ENCODE peak calls at places on chromosomes 3 and 15, in eight cellular contexts. H is lower lobe of right lung, B is GM23248, L is upper lobe of right lung, F is BE2C, Q is endothelial cell of umbilical vein, N is neural progenitor cell, Y is GM23338. P is an unnamed sample. For H3K36me3, the result is how much of the 10 kb centered on the place peaks cover.

GRCh38 chr15:59313703-59314332 is 58.9 kb downstream of the MYO1E start:
- DNase-seq in H (peak), B (peak), Y (no peak), L (peak), F (no peak), Q (no peak), N (no peak), P (no peak)

GRCh38 chr3:18649666-18650363 is 224.7 kb upstream of the SATB1 start:
- DNase-seq in Q (no peak), Y (no peak), B (no peak), N (no peak), L (no peak), F (no peak), H (no peak), P (no peak)

GRCh38 chr15:69758810-69759410 is 306.3 kb downstream of the RPLP1 start:
- DNase-seq in Y (no peak), H (peak), F (no peak), L (no peak), Q (peak), N (no peak), B (peak), P (no peak)

GRCh38 chr3:11558002-11558401 is 85.7 kb downstream of the VGLL4 start:
- DNase-seq in F (no peak), Q (peak), Y (no peak), H (peak), L (no peak), B (peak), N (no peak), P (peak)

GRCh38 chr15:70611286-70611685 is 152.1 kb downstream of the UACA start:
- DNase-seq in Y (no peak), N (no peak), L (no peak), B (no peak), H (no peak), F (no peak), Q (no peak), P (no peak)

GRCh38 chr3:183210862-183211341 is 42.2 kb upstream of the B3GNT5 start:
- DNase-seq in Q (no peak), Y (no peak), N (no peak), B (no peak), L (no peak), F (no peak), H (peak), P (no peak)

GRCh38 chr15:29765898-29766537 is 56.2 kb downstream of the TJP1 start:
- DNase-seq in Q (no peak), H (no peak), Y (no peak), L (no peak), B (no peak), N (no peak), F (no peak), P (no peak)

GRCh38 chr15:64379216-64379960 is 1.9 kb downstream of the PCLAF start:
- DNase-seq in L (no peak), N (no peak), H (no peak), F (no peak), Y (no peak), B (peak), Q (no peak), P (peak)

DNA sequence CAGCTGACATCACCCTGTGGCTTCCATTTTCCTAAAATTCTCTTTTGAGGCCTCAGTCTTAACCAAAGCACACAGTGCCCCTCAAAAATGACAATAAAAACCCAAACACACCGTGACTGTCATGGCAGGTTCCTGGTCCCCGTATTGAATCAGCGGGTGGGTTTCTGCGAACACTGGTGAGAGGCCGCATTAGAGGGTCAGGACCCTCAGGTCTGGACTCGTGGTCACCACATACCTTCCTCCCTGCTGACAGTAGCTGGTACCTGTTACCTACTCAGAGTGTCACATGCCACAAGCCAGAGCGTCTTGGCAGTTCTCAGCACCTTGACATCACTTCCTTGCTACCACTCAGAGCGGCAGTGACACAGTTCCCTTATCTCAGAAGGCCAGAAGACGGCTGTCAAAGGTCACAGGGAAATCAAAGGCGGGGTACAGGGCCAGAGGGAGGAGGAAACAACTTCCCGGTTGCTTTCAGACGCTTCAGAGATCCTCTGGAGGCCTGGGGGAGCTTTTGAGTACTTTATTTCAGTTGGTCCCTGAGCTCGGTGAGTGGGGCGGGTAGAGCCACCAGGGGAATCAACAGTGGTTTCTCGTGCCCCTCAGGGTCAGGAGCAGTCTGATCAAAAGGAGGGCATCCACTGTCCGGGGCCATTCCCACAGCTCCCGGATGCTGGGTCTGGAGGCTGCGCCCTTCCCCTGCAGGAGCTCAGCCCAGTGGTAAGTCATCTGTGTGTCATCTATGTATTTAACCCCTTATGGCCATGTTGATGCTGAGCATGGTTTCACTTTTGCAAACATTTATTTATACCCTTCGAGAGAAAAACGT is at the start of the genes CCR5AS and CCRL2:
- DNase-seq in F (no peak), Y (no peak), B (peak), L (peak), Q (peak), H (peak), N (no peak), P (no peak)
- H3K4me3 ChIP-seq in F (no peak), Y (no peak), B (peak), L (peak), Q (peak), H (peak), N (no peak), P (no peak)

GRCh38 chr3:31661286-31661685 is 128.6 kb downstream of the STT3B start:
- DNase-seq in H (no peak), Y (no peak), B (no peak), Q (no peak), F (no peak), N (no peak), L (no peak), P (no peak)

GRCh38 chr3:31664031-31664430 is 131.3 kb downstream of the STT3B start:
- DNase-seq in B (no peak), Y (no peak), N (no peak), Q (no peak), H (no peak), F (no peak), L (no peak), P (no peak)

GRCh38 chr3:31654998-31655397 is 122.3 kb downstream of the STT3B start:
- DNase-seq in Q (no peak), L (no peak), F (no peak), H (no peak), N (no peak), B (no peak), Y (no peak), P (no peak)

GRCh38 chr3:31661993-31662392 is 129.3 kb downstream of the STT3B start:
- DNase-seq in L (no peak), F (no peak), H (no peak), B (no peak), Q (no peak), N (no peak), Y (no peak), P (no peak)

DNA sequence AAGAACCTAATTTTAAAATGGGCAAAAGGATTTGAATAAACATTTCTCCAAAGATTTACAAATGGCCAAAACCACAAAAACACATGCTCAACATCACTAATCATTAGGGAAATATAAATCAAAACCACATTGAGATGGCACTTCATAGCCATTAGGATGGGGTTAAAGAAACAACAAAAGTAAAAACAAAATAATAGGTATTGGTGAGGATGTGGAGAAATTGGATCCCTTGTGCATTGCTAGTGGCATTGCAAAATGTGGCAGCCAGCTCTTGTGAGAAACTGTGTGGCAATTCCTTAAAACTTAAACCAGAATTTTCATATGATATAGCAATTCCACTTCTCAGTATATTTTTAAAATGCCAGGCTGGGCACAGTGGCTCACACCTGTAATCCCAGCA is 126.5 kb downstream of the STT3B start:
- DNase-seq in H (no peak), L (no peak), Q (no peak), N (no peak), B (no peak), Y (no peak), F (no peak), P (no peak)
- H3K36me3 ChIP-seq in H (under half), L (under half), Q (under half), N (under half), B (under half), Y (under half), F (under half), P (under half)

DNA sequence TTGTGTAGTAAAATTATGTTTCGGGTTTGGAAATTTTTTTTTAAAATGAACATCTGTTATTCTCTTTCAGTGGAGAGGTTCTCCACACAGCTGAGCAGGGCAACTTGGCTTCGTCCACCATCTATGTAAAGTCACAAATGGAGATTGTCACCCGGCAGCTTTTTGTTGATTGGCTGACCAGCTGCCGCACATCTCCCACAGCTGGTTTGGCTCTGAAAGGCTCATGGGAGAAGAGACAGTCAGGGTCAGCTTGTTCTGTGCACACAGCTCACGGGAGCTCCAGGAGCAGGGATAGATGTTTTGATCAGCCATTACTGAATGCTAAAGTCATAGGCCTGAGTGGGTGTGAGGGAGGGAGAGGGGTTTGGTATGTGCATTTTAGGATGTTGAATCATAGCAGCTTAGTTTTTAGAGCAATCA is 12.9 kb upstream of the CCDC80 start:
- DNase-seq in N (no peak), Q (no peak), L (no peak), F (no peak), H (peak), B (peak), Y (no peak), P (no peak)
- H3K4me3 ChIP-seq in N (no peak), Q (no peak), L (no peak), F (no peak), H (no peak), B (peak), Y (no peak), P (no peak)

GRCh38 chr3:152383136-152383606 is 114.4 kb downstream of the MBNL1 start:
- DNase-seq in Q (no peak), N (no peak), B (no peak), F (no peak), L (no peak), H (no peak), Y (no peak), P (no peak)

GRCh38 chr3:152385761-152386160 is 117.0 kb downstream of the MBNL1 start:
- DNase-seq in N (no peak), L (no peak), B (peak), Q (no peak), H (no peak), F (no peak), Y (peak), P (no peak)

GRCh38 chr3:152386208-152386607 is 117.5 kb downstream of the MBNL1 start:
- DNase-seq in L (no peak), H (no peak), F (no peak), N (no peak), Y (no peak), B (no peak), Q (no peak), P (no peak)

GRCh38 chr3:152382312-152383135 is 113.8 kb downstream of the MBNL1 start:
- DNase-seq in L (no peak), Y (no peak), H (no peak), F (no peak), Q (peak), B (no peak), N (no peak), P (no peak)

DNA sequence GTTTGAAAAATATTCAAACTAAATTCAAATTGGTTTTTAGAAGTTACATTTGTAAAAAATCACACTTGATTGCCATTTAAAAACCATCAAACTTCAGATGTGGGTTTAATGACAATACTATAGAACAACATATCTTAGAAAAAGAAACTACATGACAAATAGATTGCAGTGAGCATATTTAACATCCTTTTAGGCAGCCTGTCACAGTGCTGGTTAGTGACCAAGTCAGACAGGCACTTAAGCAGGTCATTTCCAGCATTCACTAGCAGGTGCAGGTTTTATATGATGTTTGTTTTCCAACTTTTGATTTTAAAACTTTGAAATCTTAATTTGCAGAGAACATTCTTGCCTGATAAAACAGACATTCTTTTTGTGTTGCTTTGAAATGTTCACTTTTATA is 115.7 kb downstream of the MBNL1 start:
- DNase-seq in Y (no peak), Q (no peak), F (no peak), H (no peak), N (no peak), B (no peak), L (no peak), P (no peak)
- H3K36me3 ChIP-seq in Y (under half), Q (under half), F (under half), H (under half), N (under half), B (under half), L (under half), P (under half)

DNA sequence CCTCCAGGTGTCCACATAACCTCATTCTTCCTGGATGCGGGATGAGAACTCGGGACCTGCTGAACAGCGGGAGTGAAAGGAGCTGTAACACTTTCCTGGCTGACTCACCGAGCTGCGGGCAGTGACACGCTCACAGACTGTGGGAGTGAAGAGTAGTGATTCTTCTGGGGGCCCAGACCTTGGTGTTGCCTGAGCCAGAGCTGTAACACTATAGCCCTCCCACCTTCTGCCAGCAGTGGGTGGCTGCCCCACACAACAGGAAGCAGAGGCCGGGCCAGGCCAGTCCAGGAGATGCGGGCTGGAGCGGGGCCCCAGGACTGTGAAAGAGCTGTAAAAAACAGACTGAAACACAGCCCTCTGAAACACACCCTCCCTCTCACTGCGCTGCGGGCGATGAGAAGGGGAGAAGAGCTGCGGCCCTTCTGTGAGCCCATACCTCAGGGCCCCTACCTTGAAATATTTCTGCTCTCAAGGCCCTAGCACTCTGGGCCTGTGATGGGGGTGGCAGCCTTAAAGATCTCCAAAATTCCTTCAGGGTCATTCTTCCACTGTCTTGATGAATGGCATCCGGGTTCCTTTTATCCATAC is 464.0 kb upstream of the CCDC54 start:
- DNase-seq in Y (peak), F (no peak), B (no peak), N (peak), H (no peak), L (no peak), Q (no peak), P (peak)
- H3K4me3 ChIP-seq in Y (peak), F (no peak), B (no peak), N (no peak), H (no peak), L (no peak), Q (no peak), P (peak)

GRCh38 chr15:25883860-25884259 is 20.7 kb upstream of the ATP10A start:
- DNase-seq in H (no peak), Q (no peak), B (peak), N (no peak), L (no peak), F (no peak), Y (no peak), P (no peak)

GRCh38 chr15:25887870-25888269 is 24.7 kb upstream of the ATP10A start:
- DNase-seq in L (no peak), F (no peak), B (no peak), H (no peak), Q (no peak), N (no peak), Y (no peak), P (no peak)

GRCh38 chr15:25886498-25887140 is 23.5 kb upstream of the ATP10A start:
- DNase-seq in B (no peak), H (peak), Q (no peak), Y (no peak), L (peak), N (no peak), F (no peak), P (no peak)

GRCh38 chr15:25882466-25882865 is 19.3 kb upstream of the ATP10A start:
- DNase-seq in Q (no peak), B (no peak), L (no peak), N (no peak), Y (no peak), F (no peak), H (no peak), P (no peak)

DNA sequence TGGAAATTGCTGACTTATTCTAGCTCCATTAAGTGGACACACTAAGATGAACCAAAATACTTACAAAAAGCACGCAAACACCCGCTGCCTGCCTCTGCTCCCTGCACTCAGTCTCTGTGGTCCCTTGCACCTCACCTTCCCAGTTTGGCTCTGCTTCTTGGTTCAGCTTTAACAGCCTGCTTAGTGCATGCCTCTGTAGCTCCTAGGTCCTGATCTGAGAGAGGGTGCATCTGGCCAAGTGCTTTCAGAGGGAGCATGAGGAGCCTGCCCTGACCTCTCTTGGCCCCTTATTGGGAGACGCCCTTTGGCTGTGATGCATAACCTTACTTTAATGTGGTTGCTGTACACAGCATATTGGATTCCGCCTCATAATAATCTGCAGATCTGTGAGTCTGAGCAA is 21.2 kb upstream of the ATP10A start:
- DNase-seq in B (peak), N (no peak), Q (no peak), Y (no peak), F (no peak), H (no peak), L (no peak), P (no peak)
- H3K36me3 ChIP-seq in B (under half), N (under half), Q (under half), Y (under half), F (under half), H (under half), L (under half), P (under half)

DNA sequence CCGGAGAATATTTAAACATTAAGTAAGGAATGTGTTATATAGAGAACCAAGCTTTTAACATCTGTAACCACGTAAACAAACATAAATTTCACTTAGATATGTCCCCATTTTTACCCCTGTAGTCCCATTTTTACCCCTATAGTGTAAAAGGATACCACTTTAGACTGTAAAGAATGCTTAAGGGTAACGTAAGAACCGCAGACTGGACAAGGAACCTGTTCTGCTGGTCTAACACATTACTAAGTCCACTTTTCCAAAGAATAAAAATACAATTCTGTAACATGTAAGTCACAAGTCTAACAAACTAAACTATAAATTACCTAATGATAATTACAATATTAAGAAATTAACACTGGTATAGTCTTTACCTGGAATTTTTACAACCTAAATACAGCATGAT is 2.9 kb downstream of the SLC12A6 start:
- DNase-seq in F (no peak), Q (peak), H (no peak), Y (no peak), N (no peak), L (no peak), B (no peak), P (no peak)
- H3K4me3 ChIP-seq in F (no peak), Q (peak), H (peak), Y (no peak), N (no peak), L (peak), B (peak), P (no peak)

GRCh38 chr3:113721638-113722037 is 24.4 kb downstream of the NAA50 start:
- DNase-seq in Q (no peak), Y (no peak), N (no peak), L (no peak), H (no peak), B (no peak), F (no peak), P (no peak)
- H3K36me3 ChIP-seq in Q (under half), Y (under half), N (under half), L (under half), H (under half), B (half or more), F (under half), P (under half)

GRCh38 chr15:37088436-37088835 is 11.9 kb downstream of the MEIS2 start:
- DNase-seq in N (no peak), F (no peak), H (no peak), Y (no peak), Q (no peak), L (no peak), B (no peak), P (no peak)
- H3K4me3 ChIP-seq in N (no peak), F (no peak), H (no peak), Y (no peak), Q (no peak), L (no peak), B (no peak), P (no peak)

GRCh38 chr15:30917013-30917412 is 13.3 kb downstream of the FAN1 start:
- DNase-seq in Q (no peak), B (no peak), L (no peak), Y (no peak), N (no peak), F (no peak), H (no peak), P (no peak)
- H3K36me3 ChIP-seq in Q (under half), B (under half), L (half or more), Y (under half), N (under half), F (under half), H (half or more), P (under half)